ENCODE peak calls at places on chromosomes 12 and 14, in eight cellular contexts. One of them, this sample, is unnamed.
A peak's percentile ranks its signal among the peaks of the same experiment; 100 is the strongest.

GRCh38 chr14:35121026-35121886 is 534 bp downstream of the PPP2R3C start:
- DNase-seq in esophagus muscularis mucosa: no peak
- DNase-seq in ovary: no peak
- DNase-seq in tibial nerve: peak; percentile 10
- DNase-seq in transverse colon: peak; percentile 22
- DNase-seq in suprapubic skin: no peak
- DNase-seq in sigmoid colon: no peak
- DNase-seq in stomach: no peak
- DNase-seq in this sample: no peak

GRCh38 chr12:95151821-95152220 is 65.4 kb downstream of the FGD6 start:
- DNase-seq in ovary: no peak
- DNase-seq in tibial nerve: no peak
- DNase-seq in sigmoid colon: no peak
- DNase-seq in stomach: no peak
- DNase-seq in transverse colon: no peak
- DNase-seq in esophagus muscularis mucosa: no peak
- DNase-seq in suprapubic skin: no peak
- DNase-seq in this sample: no peak

GRCh38 chr14:90453401-90453951 is 56.6 kb downstream of the CALM1 start:
- DNase-seq in tibial nerve: no peak
- DNase-seq in suprapubic skin: no peak
- DNase-seq in stomach: peak; percentile 35
- DNase-seq in esophagus muscularis mucosa: no peak
- DNase-seq in sigmoid colon: no peak
- DNase-seq in ovary: peak; percentile 45
- DNase-seq in transverse colon: no peak
- DNase-seq in this sample: peak; percentile 81

GRCh38 chr12:124680863-124681778 is 113.7 kb upstream of the NCOR2 start:
- DNase-seq in sigmoid colon: no peak
- DNase-seq in suprapubic skin: no peak
- DNase-seq in tibial nerve: peak; percentile 82
- DNase-seq in ovary: no peak
- DNase-seq in transverse colon: no peak
- DNase-seq in esophagus muscularis mucosa: peak; percentile 95
- DNase-seq in stomach: no peak
- DNase-seq in this sample: no peak

GRCh38 chr12:77925536-77926108 is 94.9 kb downstream of the NAV3 start:
- DNase-seq in esophagus muscularis mucosa: no peak
- DNase-seq in transverse colon: peak; percentile 54
- DNase-seq in suprapubic skin: peak; percentile 74
- DNase-seq in tibial nerve: peak; percentile 66
- DNase-seq in stomach: peak; percentile 72
- DNase-seq in ovary: peak; percentile 87
- DNase-seq in sigmoid colon: peak; percentile 88
- DNase-seq in this sample: peak; percentile 65

GRCh38 chr14:68365228-68365627 is 427.6 kb downstream of the ZFP36L1 start:
- DNase-seq in suprapubic skin: no peak
- DNase-seq in stomach: no peak
- DNase-seq in sigmoid colon: no peak
- DNase-seq in transverse colon: no peak
- DNase-seq in esophagus muscularis mucosa: no peak
- DNase-seq in tibial nerve: no peak
- DNase-seq in ovary: no peak
- DNase-seq in this sample: no peak

GRCh38 chr14:72523397-72524157 is 370.3 kb downstream of the DPF3 start:
- DNase-seq in tibial nerve: peak; percentile 31
- DNase-seq in sigmoid colon: no peak
- DNase-seq in transverse colon: no peak
- DNase-seq in stomach: no peak
- DNase-seq in ovary: peak; percentile 66
- DNase-seq in suprapubic skin: no peak
- DNase-seq in esophagus muscularis mucosa: no peak
- DNase-seq in this sample: no peak

GRCh38 chr14:63046339-63047268 is 1.3 kb upstream of the KCNH5 start:
- DNase-seq in esophagus muscularis mucosa: no peak
- DNase-seq in transverse colon: no peak
- DNase-seq in tibial nerve: no peak
- DNase-seq in ovary: no peak
- DNase-seq in stomach: no peak
- DNase-seq in sigmoid colon: no peak
- DNase-seq in suprapubic skin: no peak
- DNase-seq in this sample: no peak

GRCh38 chr12:15220451-15220850 is 766 bp downstream of the RERG start:
- DNase-seq in transverse colon: no peak
- DNase-seq in ovary: peak; percentile 52
- DNase-seq in suprapubic skin: no peak
- DNase-seq in esophagus muscularis mucosa: no peak
- DNase-seq in sigmoid colon: no peak
- DNase-seq in stomach: no peak
- DNase-seq in tibial nerve: no peak
- DNase-seq in this sample: no peak

GRCh38 chr14:50083467-50084337 is 32.7 kb downstream of the VCPKMT start:
- DNase-seq in transverse colon: no peak
- DNase-seq in sigmoid colon: no peak
- DNase-seq in esophagus muscularis mucosa: no peak
- DNase-seq in suprapubic skin: no peak
- DNase-seq in tibial nerve: no peak
- DNase-seq in ovary: no peak
- DNase-seq in stomach: no peak
- DNase-seq in this sample: peak; percentile 69

GRCh38 chr12:103964805-103965204 is 867 bp upstream of the TDG start:
- DNase-seq in esophagus muscularis mucosa: no peak
- DNase-seq in stomach: no peak
- DNase-seq in transverse colon: no peak
- DNase-seq in suprapubic skin: no peak
- DNase-seq in tibial nerve: no peak
- DNase-seq in ovary: no peak
- DNase-seq in sigmoid colon: no peak
- DNase-seq in this sample: no peak

GRCh38 chr12:103965255-103965589 is 450 bp upstream of the TDG start:
- DNase-seq in ovary: no peak
- DNase-seq in transverse colon: no peak
- DNase-seq in suprapubic skin: no peak
- DNase-seq in esophagus muscularis mucosa: no peak
- DNase-seq in sigmoid colon: no peak
- DNase-seq in tibial nerve: no peak
- DNase-seq in stomach: no peak
- DNase-seq in this sample: no peak

GRCh38 chr12:103965590-103966407 is at the start of gene TDG:
- DNase-seq in esophagus muscularis mucosa: peak; percentile 99
- DNase-seq in sigmoid colon: peak; percentile 99
- DNase-seq in stomach: peak; percentile 98
- DNase-seq in ovary: peak; percentile 98
- DNase-seq in tibial nerve: peak; percentile 98
- DNase-seq in transverse colon: peak; percentile 98
- DNase-seq in suprapubic skin: peak; percentile 99
- DNase-seq in this sample: peak; percentile 98

GRCh38 chr12:103960567-103961227 is 5.0 kb upstream of the TDG start:
- DNase-seq in suprapubic skin: no peak
- DNase-seq in stomach: no peak
- DNase-seq in sigmoid colon: no peak
- DNase-seq in ovary: no peak
- DNase-seq in esophagus muscularis mucosa: no peak
- DNase-seq in tibial nerve: no peak
- DNase-seq in transverse colon: no peak
- DNase-seq in this sample: no peak

GRCh38 chr12:103962493-103962892 is 3.2 kb upstream of the TDG start:
- DNase-seq in esophagus muscularis mucosa: no peak
- DNase-seq in tibial nerve: no peak
- DNase-seq in ovary: no peak
- DNase-seq in transverse colon: no peak
- DNase-seq in suprapubic skin: no peak
- DNase-seq in sigmoid colon: no peak
- DNase-seq in stomach: no peak
- DNase-seq in this sample: no peak
- TF ChIP-seq POLR2A in esophagus muscularis mucosa: no peak
- TF ChIP-seq POLR2A in tibial nerve: no peak
- TF ChIP-seq POLR2A in ovary: no peak
- TF ChIP-seq POLR2A in transverse colon: no peak
- TF ChIP-seq POLR2A in suprapubic skin: no peak
- TF ChIP-seq POLR2A in sigmoid colon: no peak
- TF ChIP-seq POLR2A in stomach: no peak
- TF ChIP-seq POLR2A in this sample: no peak

GRCh38 chr14:23034498-23035302 is at the start of gene PSMB5:
- DNase-seq in sigmoid colon: peak; percentile 96
- DNase-seq in stomach: peak; percentile 91
- DNase-seq in esophagus muscularis mucosa: peak; percentile 98
- DNase-seq in suprapubic skin: peak; percentile 94
- DNase-seq in tibial nerve: peak; percentile 88
- DNase-seq in ovary: peak; percentile 92
- DNase-seq in transverse colon: peak; percentile 91
- DNase-seq in this sample: peak; percentile 80
- TF ChIP-seq EP300 in sigmoid colon: no peak
- TF ChIP-seq EP300 in stomach: no peak
- TF ChIP-seq EP300 in esophagus muscularis mucosa: no peak
- TF ChIP-seq EP300 in suprapubic skin: no peak
- TF ChIP-seq EP300 in tibial nerve: peak; percentile 85
- TF ChIP-seq EP300 in ovary: no peak
- TF ChIP-seq EP300 in transverse colon: no peak
- TF ChIP-seq EP300 in this sample: no peak

DNA sequence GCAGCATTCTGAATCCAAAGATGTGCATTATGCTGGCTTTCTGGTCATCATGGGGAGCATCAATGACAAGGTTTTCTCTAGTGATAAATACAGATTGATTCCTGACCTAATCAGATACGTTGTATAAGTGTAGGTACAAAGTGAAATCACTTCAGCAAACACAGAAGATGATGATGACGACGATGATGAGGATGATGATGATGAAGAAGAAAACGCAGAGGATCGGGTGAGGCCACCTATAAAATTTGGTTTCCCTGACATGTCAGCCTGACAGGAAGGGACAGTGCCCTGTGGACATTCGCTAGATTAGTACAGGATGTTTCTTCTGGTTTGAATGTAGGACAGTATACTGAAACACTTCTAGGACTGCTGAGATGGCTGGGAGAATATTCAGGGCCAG is 20.2 kb downstream of the RNF34 start:
- DNase-seq in transverse colon: no peak
- DNase-seq in ovary: no peak
- DNase-seq in esophagus muscularis mucosa: no peak
- DNase-seq in suprapubic skin: no peak
- DNase-seq in sigmoid colon: no peak
- DNase-seq in tibial nerve: no peak
- DNase-seq in stomach: no peak
- DNase-seq in this sample: no peak
- TF ChIP-seq POLR2A in transverse colon: no peak
- TF ChIP-seq POLR2A in ovary: no peak
- TF ChIP-seq POLR2A in esophagus muscularis mucosa: no peak
- TF ChIP-seq POLR2A in suprapubic skin: no peak
- TF ChIP-seq POLR2A in sigmoid colon: no peak
- TF ChIP-seq POLR2A in tibial nerve: no peak
- TF ChIP-seq POLR2A in stomach: no peak
- TF ChIP-seq POLR2A in this sample: no peak

GRCh38 chr12:107011519-107011918 is 24.6 kb upstream of the MTERF2 start:
- DNase-seq in transverse colon: no peak
- DNase-seq in suprapubic skin: no peak
- DNase-seq in sigmoid colon: no peak
- DNase-seq in esophagus muscularis mucosa: no peak
- DNase-seq in stomach: no peak
- DNase-seq in ovary: no peak
- DNase-seq in tibial nerve: no peak
- DNase-seq in this sample: no peak

GRCh38 chr12:107012736-107013425 is 25.9 kb upstream of the MTERF2 start:
- DNase-seq in transverse colon: no peak
- DNase-seq in esophagus muscularis mucosa: no peak
- DNase-seq in suprapubic skin: no peak
- DNase-seq in stomach: no peak
- DNase-seq in tibial nerve: no peak
- DNase-seq in ovary: no peak
- DNase-seq in sigmoid colon: no peak
- DNase-seq in this sample: no peak

GRCh38 chr12:107007421-107007820 is 20.5 kb upstream of the MTERF2 start:
- DNase-seq in esophagus muscularis mucosa: no peak
- DNase-seq in suprapubic skin: no peak
- DNase-seq in transverse colon: no peak
- DNase-seq in stomach: no peak
- DNase-seq in sigmoid colon: no peak
- DNase-seq in tibial nerve: no peak
- DNase-seq in ovary: no peak
- DNase-seq in this sample: no peak
- TF ChIP-seq EP300 in esophagus muscularis mucosa: no peak
- TF ChIP-seq EP300 in suprapubic skin: no peak
- TF ChIP-seq EP300 in transverse colon: no peak
- TF ChIP-seq EP300 in stomach: no peak
- TF ChIP-seq EP300 in sigmoid colon: no peak
- TF ChIP-seq EP300 in tibial nerve: no peak
- TF ChIP-seq EP300 in ovary: no peak
- TF ChIP-seq EP300 in this sample: no peak

GRCh38 chr14:95711476-95712176 is 2.3 kb downstream of the TCL1A start:
- DNase-seq in stomach: no peak
- DNase-seq in ovary: no peak
- DNase-seq in transverse colon: no peak
- DNase-seq in sigmoid colon: no peak
- DNase-seq in suprapubic skin: no peak
- DNase-seq in tibial nerve: no peak
- DNase-seq in esophagus muscularis mucosa: peak; percentile 68
- DNase-seq in this sample: no peak
- TF ChIP-seq POLR2A in stomach: no peak
- TF ChIP-seq POLR2A in ovary: no peak
- TF ChIP-seq POLR2A in transverse colon: no peak
- TF ChIP-seq POLR2A in sigmoid colon: no peak
- TF ChIP-seq POLR2A in suprapubic skin: no peak
- TF ChIP-seq POLR2A in tibial nerve: no peak
- TF ChIP-seq POLR2A in esophagus muscularis mucosa: no peak
- TF ChIP-seq POLR2A in this sample: no peak